ENCODE peak calls at places on chromosome 6, in five cellular contexts. J is effector memory CD4-positive, alpha-beta T cell; A is IMR-90; Y is mesenchymal stem cell; K is caudate nucleus. X is an unnamed sample.

GRCh38 chr6:119148102-119148824 is 69.8 kb upstream of the FAM184A start:
- DNase-seq in J (no peak), A (peak), K (no peak), Y (peak), X (peak)

GRCh38 chr6:39823187-39823815 is 31.1 kb downstream of the DAAM2 start:
- DNase-seq in Y (peak), K (no peak), J (no peak), A (no peak), X (no peak)

GRCh38 chr6:161443868-161444267 is 170.0 kb upstream of the AGPAT4 start:
- DNase-seq in K (no peak), A (no peak), J (no peak), Y (no peak), X (peak)

GRCh38 chr6:72031471-72031870 is 145.1 kb downstream of the RIMS1 start:
- DNase-seq in K (no peak), Y (no peak), J (no peak), A (no peak), X (no peak)

GRCh38 chr6:37311666-37312473 is 41.9 kb upstream of the RNF8 start:
- DNase-seq in J (no peak), Y (peak), K (no peak), A (peak), X (no peak)

GRCh38 chr6:32188381-32189081 is 1.5 kb downstream of the PBX2 start:
- DNase-seq in K (no peak), J (no peak), A (peak), Y (peak), X (no peak)

GRCh38 chr6:71665931-71666330 is 220.4 kb upstream of the RIMS1 start:
- DNase-seq in J (no peak), K (no peak), Y (no peak), A (no peak), X (no peak)

GRCh38 chr6:118382126-118382525 is 166.0 kb upstream of the PLN start:
- DNase-seq in K (no peak), Y (no peak), A (no peak), J (no peak), X (no peak)

GRCh38 chr6:75776461-75776860 is 27.4 kb downstream of the MYO6 start:
- DNase-seq in K (no peak), A (no peak), J (no peak), Y (no peak), X (no peak)

GRCh38 chr6:156564807-156565149 is 212.4 kb upstream of the ARID1B start:
- DNase-seq in K (no peak), A (no peak), Y (no peak), J (no peak), X (no peak)

GRCh38 chr6:98054453-98054852 is 771.4 kb upstream of the MMS22L start:
- DNase-seq in A (peak), K (no peak), J (no peak), Y (no peak), X (peak)

GRCh38 chr6:6332240-6332639 is 11.8 kb upstream of the F13A1 start:
- DNase-seq in Y (no peak), J (no peak), A (no peak), K (no peak), X (no peak)

GRCh38 chr6:33276864-33277662 is at the start of gene B3GALT4:
- DNase-seq in J (peak), Y (peak), K (no peak), A (peak), X (peak)

GRCh38 chr6:142045380-142046270 is 87.1 kb upstream of the GJE1 start:
- DNase-seq in K (no peak), A (peak), J (no peak), Y (peak), X (no peak)

GRCh38 chr6:127366281-127367022 is 23.0 kb upstream of the ECHDC1 start:
- DNase-seq in J (no peak), A (peak), Y (peak), K (no peak), X (peak)

GRCh38 chr6:144331610-144332009 is 46.5 kb downstream of the UTRN start:
- DNase-seq in A (peak), J (no peak), K (no peak), Y (peak), X (peak)

GRCh38 chr6:55941713-55942112 is 66.3 kb upstream of the BMP5 start:
- DNase-seq in Y (no peak), J (no peak), A (peak), K (no peak), X (peak)

GRCh38 chr6:11650297-11650696 is 112.7 kb downstream of the TMEM170B start:
- DNase-seq in A (peak), Y (peak), J (no peak), K (no peak), X (peak)
- H3K27ac ChIP-seq in A (peak), Y (peak), J (no peak), K (peak), X (peak)

GRCh38 chr6:29793796-29794195 is 33.8 kb upstream of the HLA-G start:
- DNase-seq in K (no peak), Y (no peak), J (no peak), A (no peak), X (no peak)

GRCh38 chr6:29791162-29791561 is 36.5 kb upstream of the HLA-G start:
- DNase-seq in J (no peak), A (peak), Y (peak), K (no peak), X (no peak)

GRCh38 chr6:29793036-29793356 is 34.6 kb upstream of the HLA-G start:
- DNase-seq in K (no peak), Y (no peak), J (no peak), A (no peak), X (no peak)

GRCh38 chr6:29791786-29792122 is 35.9 kb upstream of the HLA-G start:
- DNase-seq in A (no peak), J (no peak), K (no peak), Y (no peak), X (no peak)

DNA sequence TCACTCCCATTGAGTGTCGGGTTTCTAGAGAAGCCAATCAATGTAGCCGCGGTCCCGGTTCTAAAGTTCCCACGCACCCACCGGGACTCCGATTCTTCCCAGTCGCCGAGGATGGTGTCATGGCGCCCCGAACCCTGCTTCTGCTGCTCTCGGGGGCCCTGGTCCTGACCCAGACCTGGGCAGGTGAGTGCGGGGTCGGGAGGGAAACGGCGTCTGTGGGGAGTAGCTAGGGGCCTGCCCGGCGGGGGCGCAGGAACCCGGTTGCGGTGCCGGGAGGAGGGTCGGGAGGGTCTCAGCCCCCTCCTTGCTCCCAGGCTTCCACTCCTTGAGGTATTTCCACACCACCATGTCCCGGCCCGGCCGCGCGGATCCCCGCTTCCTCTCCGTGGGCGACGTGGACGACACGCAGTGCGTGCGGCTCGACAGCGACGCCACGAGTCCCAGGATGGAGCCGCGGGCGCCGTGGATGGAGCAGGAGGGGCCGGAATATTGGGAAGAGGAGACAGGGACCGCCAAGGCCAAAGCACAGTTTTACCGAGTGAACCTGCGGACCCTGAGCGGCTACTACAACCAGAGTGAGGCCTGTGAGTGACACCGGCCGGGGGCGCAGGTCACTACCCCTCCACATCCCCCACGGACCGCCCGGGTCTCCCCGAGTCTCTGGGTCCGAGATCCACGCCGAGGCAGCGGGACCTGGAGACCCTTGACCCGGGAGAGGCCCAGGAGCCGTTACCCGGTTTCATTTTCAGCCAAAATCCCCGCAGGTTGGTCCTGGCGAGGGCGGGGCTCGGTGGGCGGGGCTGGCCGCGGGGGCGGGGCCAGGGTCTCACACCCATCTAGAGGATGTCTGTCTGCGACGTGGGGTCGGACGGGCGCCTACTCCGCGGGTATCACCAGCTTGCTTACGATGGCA is 35.2 kb upstream of the HLA-G start:
- DNase-seq in A (no peak), K (peak), Y (no peak), J (peak), X (peak)
- H3K27ac ChIP-seq in A (no peak), K (no peak), Y (no peak), J (peak), X (no peak)

DNA sequence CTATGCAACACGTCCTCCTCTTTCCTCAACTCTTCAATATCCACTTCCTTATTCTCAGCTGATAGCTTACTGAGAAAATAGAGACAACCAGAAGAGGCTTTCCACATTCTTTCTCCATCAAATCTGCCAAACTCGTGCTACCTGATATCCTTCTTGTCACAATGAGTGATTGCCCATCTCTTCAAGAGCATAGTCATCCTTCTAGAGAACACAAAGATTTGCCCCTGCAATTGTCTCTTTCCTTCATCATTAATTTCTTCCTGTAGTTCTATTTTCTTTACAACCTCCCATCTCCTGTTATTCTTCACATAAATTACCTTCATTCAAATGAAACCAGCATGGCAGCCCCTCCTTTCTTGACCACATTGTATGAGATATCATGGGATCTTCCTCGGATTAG is 76.0 kb upstream of the RGS17 start:
- DNase-seq in A (no peak), Y (no peak), K (no peak), J (no peak), X (no peak)
- H3K27ac ChIP-seq in A (no peak), Y (no peak), K (no peak), J (no peak), X (no peak)

GRCh38 chr6:136171207-136171606 is 78.9 kb downstream of the MTFR2 start:
- DNase-seq in K (no peak), Y (no peak), J (no peak), A (no peak), X (no peak)

GRCh38 chr6:136175873-136176272 is 74.2 kb downstream of the MTFR2 start:
- DNase-seq in Y (no peak), J (no peak), A (no peak), K (no peak), X (no peak)

GRCh38 chr6:136173519-136174507 is 76.3 kb downstream of the MTFR2 start:
- DNase-seq in Y (peak), K (no peak), A (peak), J (no peak), X (no peak)

GRCh38 chr6:136178749-136179148 is 71.4 kb downstream of the MTFR2 start:
- DNase-seq in Y (no peak), K (no peak), A (no peak), J (no peak), X (no peak)

DNA sequence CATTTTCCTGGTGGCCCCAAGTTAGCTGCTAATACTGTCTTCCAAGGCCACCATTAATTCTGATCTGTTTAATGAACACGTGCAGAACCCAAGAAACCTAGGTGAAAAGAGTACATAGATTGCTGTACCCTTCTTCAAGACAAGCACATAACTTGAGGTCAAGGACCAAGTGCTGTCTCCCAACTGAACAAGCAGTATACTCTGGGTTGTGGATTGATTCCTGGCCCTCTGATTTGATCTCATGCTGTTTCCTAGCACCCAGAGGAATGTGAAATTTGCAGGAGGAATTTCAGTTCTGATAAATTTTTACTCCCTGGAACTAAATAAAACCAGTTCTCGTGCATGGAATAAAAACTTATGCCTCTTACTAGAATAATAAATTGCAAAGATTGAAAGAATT is 75.6 kb downstream of the MTFR2 start:
- DNase-seq in A (no peak), J (no peak), K (no peak), Y (no peak), X (no peak)
- H3K27ac ChIP-seq in A (peak), J (no peak), K (no peak), Y (no peak), X (no peak)

GRCh38 chr6:154839546-154839945 is 106.3 kb downstream of the SCAF8 start:
- DNase-seq in J (no peak), K (no peak), A (no peak), Y (no peak), X (no peak)

GRCh38 chr6:154842828-154843227 is 109.6 kb downstream of the SCAF8 start:
- DNase-seq in J (no peak), A (no peak), K (no peak), Y (no peak), X (no peak)

GRCh38 chr6:154835307-154835706 is 102.1 kb downstream of the SCAF8 start:
- DNase-seq in A (no peak), K (no peak), J (no peak), Y (no peak), X (no peak)

GRCh38 chr6:154841109-154841508 is 107.9 kb downstream of the SCAF8 start:
- DNase-seq in Y (no peak), J (no peak), A (no peak), K (no peak), X (no peak)

DNA sequence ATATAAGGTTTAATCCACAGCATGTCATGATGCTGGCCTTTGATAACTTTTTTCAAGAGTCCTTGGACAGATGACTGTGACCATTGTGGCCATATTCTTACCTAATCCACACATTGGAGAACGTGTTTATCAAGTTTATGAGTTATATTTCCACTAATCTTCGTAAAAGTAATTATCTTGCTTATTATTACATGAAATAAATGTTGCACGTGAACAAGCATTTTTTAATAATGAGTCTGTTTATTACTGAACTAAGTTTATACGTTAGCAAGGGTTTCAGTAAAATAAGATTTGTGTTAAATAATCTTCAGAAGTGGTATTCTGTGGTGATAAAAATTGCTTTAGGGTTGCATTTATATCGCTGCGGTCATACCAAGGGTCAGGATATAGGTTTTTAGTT is 107.1 kb downstream of the SCAF8 start:
- DNase-seq in J (no peak), K (no peak), A (no peak), Y (no peak), X (no peak)
- H3K27ac ChIP-seq in J (no peak), K (no peak), A (no peak), Y (no peak), X (no peak)

GRCh38 chr6:168962886-168963285 is 290.8 kb downstream of the THBS2 start:
- DNase-seq in K (no peak), A (no peak), J (no peak), Y (no peak), X (no peak)

GRCh38 chr6:168961257-168961656 is 292.4 kb downstream of the THBS2 start:
- DNase-seq in J (no peak), K (no peak), Y (no peak), A (no peak), X (no peak)

GRCh38 chr6:168960557-168960956 is 293.1 kb downstream of the THBS2 start:
- DNase-seq in K (no peak), Y (no peak), J (no peak), A (no peak), X (no peak)

GRCh38 chr6:168967556-168967955 is 286.1 kb downstream of the THBS2 start:
- DNase-seq in Y (no peak), A (no peak), K (no peak), J (no peak), X (no peak)

GRCh38 chr6:168964138-168964892 is 289.3 kb downstream of the THBS2 start:
- DNase-seq in J (no peak), A (no peak), Y (no peak), K (no peak), X (no peak)
- H3K27ac ChIP-seq in J (no peak), A (no peak), Y (no peak), K (no peak), X (no peak)

GRCh38 chr6:134932121-134932520 is 17.8 kb downstream of the ALDH8A1 start:
- DNase-seq in J (no peak), K (no peak), Y (no peak), A (no peak), X (no peak)

GRCh38 chr6:134925800-134926199 is 24.1 kb downstream of the ALDH8A1 start:
- DNase-seq in K (no peak), J (no peak), Y (no peak), A (peak), X (peak)

GRCh38 chr6:134930463-134930862 is 19.4 kb downstream of the ALDH8A1 start:
- DNase-seq in K (no peak), Y (no peak), J (no peak), A (no peak), X (no peak)

GRCh38 chr6:134932535-134933470 is 17.1 kb downstream of the ALDH8A1 start:
- DNase-seq in J (no peak), A (no peak), K (no peak), Y (no peak), X (no peak)

GRCh38 chr6:134928151-134928917 is 21.6 kb downstream of the ALDH8A1 start:
- DNase-seq in Y (no peak), K (no peak), J (no peak), A (no peak), X (no peak)
- H3K27ac ChIP-seq in Y (no peak), K (no peak), J (no peak), A (no peak), X (no peak)

GRCh38 chr6:12149944-12150510 is 137.9 kb downstream of the HIVEP1 start:
- DNase-seq in J (no peak), A (no peak), Y (no peak), K (no peak), X (no peak)
- H3K27ac ChIP-seq in J (no peak), A (no peak), Y (no peak), K (peak), X (no peak)

DNA sequence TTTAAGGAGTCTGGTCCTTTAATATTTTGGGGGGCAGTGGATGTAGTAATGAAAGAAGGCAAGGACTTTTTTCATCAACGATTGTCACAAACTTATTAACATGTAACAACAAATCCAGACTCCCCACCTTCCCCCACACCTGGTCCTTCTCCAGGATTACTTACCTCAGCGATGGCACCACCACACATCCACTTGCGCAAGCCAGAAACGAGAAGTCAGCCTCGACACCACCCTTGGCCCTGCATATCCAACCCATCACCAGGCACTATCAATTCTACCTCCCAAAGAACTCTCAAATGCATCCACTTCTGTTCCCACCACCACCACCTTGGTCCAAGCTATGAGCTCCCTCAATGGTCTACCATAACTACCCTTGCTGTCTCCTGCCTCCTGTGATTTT is 6.6 kb downstream of the EZR start:
- DNase-seq in A (no peak), Y (no peak), K (no peak), J (no peak), X (no peak)
- H3K27ac ChIP-seq in A (no peak), Y (no peak), K (no peak), J (no peak), X (peak)

GRCh38 chr6:42239736-42240375 is 22.2 kb upstream of the MRPS10 start:
- DNase-seq in A (peak), K (no peak), Y (no peak), J (no peak), X (no peak)

GRCh38 chr6:42236680-42237473 is 19.2 kb upstream of the MRPS10 start:
- DNase-seq in A (no peak), K (no peak), J (no peak), Y (no peak), X (no peak)

GRCh38 chr6:42241915-42242314 is 24.3 kb upstream of the MRPS10 start:
- DNase-seq in J (no peak), A (no peak), K (no peak), Y (no peak), X (peak)

GRCh38 chr6:42237857-42238256 is 20.2 kb upstream of the MRPS10 start:
- DNase-seq in Y (no peak), J (no peak), K (no peak), A (no peak), X (no peak)

DNA sequence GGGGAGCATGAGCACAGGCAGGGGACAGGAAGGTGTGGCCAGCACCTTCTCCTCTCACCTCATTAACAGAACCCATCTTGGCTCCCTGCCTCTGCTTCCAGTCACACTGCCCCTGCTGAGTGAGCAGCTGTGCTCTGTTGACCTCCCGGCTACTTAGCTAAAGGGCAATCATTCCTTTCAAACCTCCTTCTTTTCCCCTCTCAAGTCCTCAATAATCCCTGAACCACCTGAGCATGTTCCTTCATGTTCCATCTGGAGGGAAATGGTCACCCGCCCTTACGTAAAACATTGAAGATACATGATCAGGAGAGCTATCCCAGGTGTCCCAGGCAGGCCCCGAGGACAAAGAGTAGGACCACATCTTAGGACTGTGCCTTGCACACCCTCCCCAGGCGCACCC is 21.7 kb upstream of the MRPS10 start:
- DNase-seq in K (no peak), A (no peak), Y (no peak), J (no peak), X (no peak)
- H3K27ac ChIP-seq in K (no peak), A (peak), Y (peak), J (no peak), X (peak)